ENCODE peak calls at places on chromosomes 7 and 10, in four cellular contexts. I, L, C and B are unnamed samples.

GRCh38 chr7:113774182-113774807 is 144.5 kb downstream of the PPP1R3A start:
- DNase-seq in I (peak; percentile 62), L (no peak), C (no peak), B (no peak)

GRCh38 chr10:97608991-97609561 is 19.6 kb downstream of the C10orf62 start:
- DNase-seq in I (no peak), C (no peak), L (no peak), B (no peak)

GRCh38 chr10:36538945-36539586 is 586.3 kb upstream of the ANKRD30A start:
- DNase-seq in L (no peak), I (peak; percentile 87), C (no peak), B (no peak)

GRCh38 chr10:132271458-132272011 is 36.2 kb downstream of the STK32C start:
- DNase-seq in I (no peak), L (no peak), C (no peak), B (no peak)

GRCh38 chr7:151923097-151923876 is 33.0 kb upstream of the GALNTL5 start:
- DNase-seq in L (no peak), I (no peak), C (no peak), B (peak; percentile 43)

GRCh38 chr7:39338716-39339115 is 227.5 kb upstream of the YAE1 start:
- DNase-seq in L (no peak), C (no peak), I (no peak), B (no peak)

GRCh38 chr10:43197834-43198681 is 59.8 kb downstream of the CSGALNACT2 start:
- DNase-seq in C (peak; percentile 53), I (no peak), L (no peak), B (no peak)

GRCh38 chr10:116849271-116850057 is at the start of gene ENO4:
- DNase-seq in C (peak; percentile 92), L (peak; percentile 93), I (peak; percentile 73), B (peak; percentile 56)

GRCh38 chr7:99837649-99838361 is 10.0 kb downstream of the CYP3A43 start:
- DNase-seq in L (no peak), I (no peak), C (no peak), B (peak; percentile 7)

GRCh38 chr7:23468721-23469149 is 1.6 kb downstream of the IGF2BP3 start:
- DNase-seq in L (no peak), C (no peak), I (no peak), B (no peak)
- H3K23ac ChIP-seq in L (peak overlapping the region; percentile 86), C (no peak overlapping the region), I (peak overlapping the region; percentile 87), B (peak overlapping the region; percentile 82)

GRCh38 chr10:20005638-20006037 is 189.4 kb downstream of the PLXDC2 start:
- DNase-seq in I (no peak), L (no peak), C (no peak), B (no peak)
- H3K23ac ChIP-seq in I (no peak overlapping the region), L (no peak overlapping the region), C (no peak overlapping the region), B (no peak overlapping the region)

GRCh38 chr7:5528815-5529442 is 105.3 kb upstream of the TNRC18 start:
- DNase-seq in L (no peak), C (no peak), I (no peak), B (no peak)
- H3K23ac ChIP-seq in L (peak overlapping the region; percentile 100), C (no peak overlapping the region), I (peak overlapping the region; percentile 86), B (no peak overlapping the region)

DNA sequence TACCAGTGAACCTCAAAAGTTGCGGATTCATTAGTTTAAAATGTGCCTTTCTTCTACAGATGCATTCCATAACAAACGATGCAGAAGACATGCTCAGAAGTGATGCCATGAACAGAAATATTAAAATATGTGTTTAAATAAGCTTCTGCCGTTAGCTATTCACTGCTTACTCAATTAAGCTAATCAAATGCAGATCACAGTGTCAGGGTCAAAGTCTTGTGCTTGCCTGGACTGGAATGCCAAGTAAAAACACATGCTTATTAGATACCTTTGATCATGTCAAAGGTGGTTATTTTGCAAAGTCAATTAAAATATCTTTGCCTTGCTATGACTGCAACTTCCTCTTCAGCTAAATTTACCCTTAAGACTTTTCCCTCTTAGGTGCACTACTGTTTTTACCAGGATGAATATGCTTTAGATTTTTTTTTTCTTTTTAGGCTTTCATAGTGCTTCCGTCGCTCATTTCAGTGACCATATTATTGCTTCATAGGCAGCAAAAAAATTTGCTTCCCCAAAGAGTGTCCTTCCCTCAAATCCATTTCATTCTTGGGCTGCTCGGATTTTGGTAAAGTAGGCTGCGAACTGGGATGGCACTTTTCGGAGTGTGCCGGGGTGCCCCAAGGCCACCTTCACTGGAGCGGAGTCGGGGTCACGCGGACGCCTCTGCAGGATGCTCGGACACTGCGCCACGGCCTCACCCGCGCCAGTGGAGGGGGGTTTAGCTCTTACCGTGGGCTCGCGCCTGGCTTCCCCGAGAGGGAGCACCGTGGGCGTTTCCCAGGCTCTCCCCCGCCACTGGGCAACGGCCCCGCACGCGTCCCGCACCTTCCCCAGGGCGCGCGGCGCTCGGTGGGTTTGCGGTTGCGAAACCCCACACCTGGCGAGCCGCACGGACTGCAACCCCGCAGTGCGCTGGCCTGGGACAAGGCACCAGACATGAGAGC is 743 bp downstream of the ASB13 start:
- DNase-seq in C (no peak), I (no peak), L (no peak), B (peak; percentile 23)
- H3K23ac ChIP-seq in C (no peak overlapping the region), I (peak overlapping the region; percentile 31), L (peak overlapping the region; percentile 76), B (no peak overlapping the region)